ENCODE peak calls at places on chromosomes 7 and 10, in eight cellular contexts. B is GM10248, D is cardiac fibroblast, R is OCI-LY7, X is fibroblast of the aortic adventitia, Y is epithelial cell of esophagus, N is MM.1S, L is PC-9. A is an unnamed sample.
A peak's percentile ranks its signal among the peaks of the same experiment; 100 is the strongest.

GRCh38 chr7:70710011-70710480 is 421.9 kb upstream of the GALNT17 start:
- DNase-seq in B (no peak), D (peak; percentile 21), R (no peak), X (peak; percentile 85), Y (peak; percentile 96), N (no peak), L (no peak), A (no peak)

GRCh38 chr10:47237316-47238260 is 62.4 kb upstream of the GDF10 start:
- DNase-seq in B (no peak), D (no peak), R (no peak), X (no peak), Y (no peak), N (no peak), L (no peak), A (peak; percentile 4)

GRCh38 chr10:119655566-119656001 is 4.4 kb downstream of the BAG3 start:
- DNase-seq in B (no peak), D (peak; percentile 86), R (no peak), X (peak; percentile 87), Y (peak; percentile 69), N (no peak), L (no peak), A (no peak)

GRCh38 chr10:1138529-1138928 is 82.3 kb downstream of the WDR37 start:
- DNase-seq in B (no peak), D (no peak), R (no peak), X (no peak), Y (no peak), N (no peak), L (no peak), A (no peak)

GRCh38 chr7:55515569-55516279 is 56.6 kb downstream of the VOPP1 start:
- DNase-seq in B (peak; percentile 64), D (no peak), R (peak; percentile 58), X (peak; percentile 30), Y (no peak), N (peak; percentile 86), L (no peak), A (no peak)

GRCh38 chr7:149838992-149839408 is 825 bp downstream of the ZNF862 start:
- DNase-seq in B (no peak), D (peak; percentile 33), R (no peak), X (peak; percentile 18), Y (peak; percentile 39), N (no peak), L (no peak), A (no peak)

GRCh38 chr10:17113346-17113745 is 16.3 kb downstream of the CUBN start:
- DNase-seq in B (no peak), D (no peak), R (no peak), X (no peak), Y (peak; percentile 67), N (no peak), L (no peak), A (no peak)

GRCh38 chr7:137073571-137074325 is 205.3 kb downstream of the CHRM2 start:
- DNase-seq in B (no peak), D (peak; percentile 72), R (no peak), X (peak; percentile 24), Y (peak; percentile 29), N (no peak), L (no peak), A (no peak)

GRCh38 chr7:30931927-30932540 is 20.4 kb downstream of the AQP1 start:
- DNase-seq in B (no peak), D (no peak), R (no peak), X (no peak), Y (no peak), N (no peak), L (no peak), A (peak; percentile 6)

GRCh38 chr7:30929686-30930085 is 18.0 kb downstream of the AQP1 start:
- DNase-seq in B (peak; percentile 2), D (no peak), R (no peak), X (no peak), Y (no peak), N (no peak), L (no peak), A (peak; percentile 5)

GRCh38 chr7:30930621-30931020 is 19.0 kb downstream of the AQP1 start:
- DNase-seq in B (no peak), D (no peak), R (no peak), X (no peak), Y (no peak), N (no peak), L (no peak), A (peak; percentile 7)

GRCh38 chr7:30932562-30932961 is 20.9 kb downstream of the AQP1 start:
- DNase-seq in B (no peak), D (no peak), R (no peak), X (no peak), Y (no peak), N (no peak), L (no peak), A (no peak)

DNA sequence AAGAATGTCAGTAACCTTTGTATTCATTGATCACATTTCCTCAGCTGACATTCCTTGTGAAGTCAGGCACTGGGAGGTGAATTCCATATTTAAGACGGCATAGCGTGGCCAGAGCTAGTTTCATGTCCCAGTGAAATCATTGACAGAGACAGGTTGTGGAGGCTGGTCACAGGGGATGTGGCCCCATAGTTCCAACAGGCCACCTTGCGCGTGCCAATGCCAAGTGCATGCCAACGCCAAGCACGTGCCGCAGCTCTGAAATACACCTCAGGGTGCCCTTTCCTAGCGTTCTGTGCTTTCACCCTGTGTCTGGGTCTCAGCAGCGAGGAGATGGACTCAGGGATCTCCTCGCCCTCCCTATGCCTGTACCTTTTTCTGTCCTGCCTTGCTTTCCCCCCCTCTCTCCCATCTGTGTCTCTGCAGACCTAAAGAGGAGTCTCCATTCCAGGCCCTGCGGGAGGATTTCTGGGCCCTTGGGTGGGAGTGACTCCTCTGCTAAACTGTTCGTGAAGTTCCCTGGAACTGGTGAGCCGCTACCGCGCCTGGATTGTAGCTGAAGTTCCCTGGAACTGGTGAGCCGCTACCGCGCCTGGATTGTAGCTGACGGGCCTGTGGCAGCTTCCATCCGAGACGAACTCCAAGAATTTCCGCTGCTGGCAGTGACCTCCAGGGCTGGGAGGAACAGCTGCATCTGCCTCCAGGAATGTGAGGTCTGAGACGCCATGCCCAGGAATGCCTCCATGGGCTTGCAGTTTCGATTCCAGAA is 19.7 kb downstream of the AQP1 start:
- DNase-seq in B (peak; percentile 6), D (peak; percentile 36), R (no peak), X (peak; percentile 53), Y (no peak), N (no peak), L (no peak), A (peak; percentile 4)
- TF ChIP-seq CTCF in B (no peak), D (no peak), R (no peak), X (no peak), Y (no peak), N (no peak), L (no peak), A (no peak)

DNA sequence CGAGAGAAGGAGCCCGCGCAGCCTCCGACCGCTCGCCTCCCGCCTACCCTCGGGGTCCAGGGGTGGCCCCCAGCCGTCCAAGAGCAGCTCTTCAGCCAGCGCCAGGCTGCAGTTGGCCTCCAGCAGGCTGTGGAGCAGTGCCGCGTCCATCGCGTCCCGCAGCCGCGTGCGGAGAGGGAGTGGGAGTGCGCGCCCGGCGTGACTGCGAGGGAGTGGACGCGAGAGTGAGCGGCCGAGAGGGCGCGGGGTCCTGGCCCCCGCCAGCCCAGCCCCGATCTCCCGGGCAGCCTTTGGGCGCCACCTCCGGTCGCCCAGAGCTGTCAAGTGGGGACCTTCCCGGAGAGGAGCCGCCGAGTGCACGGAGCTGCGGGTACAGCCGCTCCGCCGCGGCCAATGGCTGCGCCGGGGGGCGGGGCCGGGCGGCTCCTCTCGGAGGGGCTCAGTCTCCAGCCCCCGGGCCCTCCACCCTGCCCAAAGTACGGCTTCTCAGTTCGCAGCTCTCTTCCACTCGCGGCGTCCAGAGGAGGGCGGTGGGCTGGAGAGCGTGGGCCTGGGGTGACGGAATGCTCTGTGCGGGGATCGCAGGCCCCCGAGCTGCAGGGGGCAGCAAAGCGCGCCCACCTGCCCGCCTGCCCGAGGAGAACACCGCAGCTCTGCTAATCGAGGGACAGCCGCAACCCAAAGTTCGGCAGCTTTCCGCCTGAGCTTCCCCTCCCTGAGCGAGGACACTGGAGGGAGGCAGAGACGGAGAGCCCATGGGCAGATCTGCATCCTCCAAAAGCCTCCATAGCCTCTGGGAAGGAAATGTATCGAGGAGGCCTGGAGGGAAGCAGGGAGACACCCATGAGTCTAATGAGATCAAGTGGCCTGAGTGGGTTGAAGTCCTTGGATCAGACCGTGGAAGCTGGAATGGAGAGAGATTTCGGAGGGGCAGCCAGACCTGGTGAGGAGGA is at the start of gene CRHR2:
- DNase-seq in B (no peak), D (no peak), R (no peak), X (no peak), Y (no peak), N (no peak), L (no peak), A (peak; percentile 40)
- TF ChIP-seq CTCF in B (no peak), D (peak; percentile 8), R (peak; percentile 46), X (no peak), Y (no peak), N (no peak), L (no peak), A (peak; percentile 76)

DNA sequence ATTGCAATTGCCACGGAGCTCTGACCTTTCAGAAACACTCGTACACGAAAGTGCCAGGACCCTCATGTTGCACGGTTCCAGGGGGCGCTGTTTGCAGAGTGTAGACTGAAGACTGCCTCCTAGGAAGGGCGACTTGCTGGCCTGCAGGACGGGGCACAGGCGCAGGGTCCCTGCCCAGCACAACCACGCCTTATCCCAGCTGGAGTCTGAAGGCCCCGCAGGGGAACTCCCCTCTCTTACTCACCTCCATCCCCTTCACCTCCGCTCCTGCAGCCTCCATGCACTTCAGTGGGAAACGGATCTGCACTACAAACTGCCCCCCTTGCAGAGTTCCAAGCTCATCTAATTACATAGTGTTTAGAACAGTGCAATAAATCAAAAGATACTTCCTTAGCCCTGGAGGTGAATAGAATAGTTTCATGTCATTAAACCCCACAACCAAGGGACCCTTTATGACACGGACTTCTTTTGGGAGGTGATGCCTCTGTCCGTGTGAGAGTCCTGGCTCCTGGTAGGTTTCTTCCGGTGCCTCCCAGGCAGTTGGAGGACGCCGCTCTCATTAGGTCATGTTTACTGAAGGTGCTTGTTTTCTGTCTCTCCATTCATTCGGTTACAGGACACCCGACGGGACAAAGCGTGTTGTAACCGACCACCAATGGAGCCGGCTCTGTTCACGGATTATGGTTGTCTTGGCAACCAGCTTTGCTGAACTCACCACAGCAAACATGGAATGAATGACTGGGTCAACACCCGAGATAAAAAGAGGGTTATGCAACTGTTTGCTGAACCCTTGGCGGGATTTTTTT is 262.2 kb downstream of the BAMBI start:
- DNase-seq in B (no peak), D (peak; percentile 82), R (no peak), X (peak; percentile 90), Y (peak; percentile 26), N (no peak), L (peak; percentile 35), A (peak; percentile 55)
- TF ChIP-seq CTCF in B (no peak), D (no peak), R (peak; percentile 46), X (peak; percentile 17), Y (no peak), N (no peak), L (peak; percentile 33), A (peak; percentile 73)

GRCh38 chr7:18902892-18903291 is 214.5 kb downstream of the TWIST1 start:
- DNase-seq in B (no peak), D (no peak), R (no peak), X (peak; percentile 25), Y (peak; percentile 81), N (no peak), L (no peak), A (no peak)

GRCh38 chr7:18903676-18904075 is 213.8 kb downstream of the TWIST1 start:
- DNase-seq in B (no peak), D (no peak), R (no peak), X (peak; percentile 90), Y (no peak), N (no peak), L (no peak), A (no peak)

GRCh38 chr7:18901351-18901750 is 216.1 kb downstream of the TWIST1 start:
- DNase-seq in B (no peak), D (no peak), R (no peak), X (peak; percentile 17), Y (no peak), N (no peak), L (no peak), A (no peak)

GRCh38 chr7:18901881-18902280 is 215.6 kb downstream of the TWIST1 start:
- DNase-seq in B (no peak), D (no peak), R (no peak), X (peak; percentile 53), Y (no peak), N (no peak), L (no peak), A (no peak)

GRCh38 chr7:18906901-18907300 is 210.5 kb downstream of the TWIST1 start:
- DNase-seq in B (no peak), D (peak; percentile 12), R (no peak), X (no peak), Y (no peak), N (no peak), L (no peak), A (no peak)
- TF ChIP-seq CTCF in B (no peak), D (no peak), R (no peak), X (no peak), Y (no peak), N (no peak), L (no peak), A (peak; percentile 13)